ENCODE peak calls at places on chromosomes 12 and 14, in six cellular contexts. U is activated T-cell treated with anti-CD3 and anti-CD28 coated beads for 24 hours, T is endodermal cell, L is NCI-H774, G is thyroid gland, A is M059J. I is an unnamed sample.

GRCh38 chr12:85779768-85780167 is 56.4 kb downstream of the RASSF9 start:
- DNase-seq in U (no peak), T (no peak), L (peak), G (no peak), A (no peak), I (no peak)

GRCh38 chr14:61753631-61754030 is 8.6 kb upstream of the SNAPC1 start:
- DNase-seq in U (no peak), T (peak), L (no peak), G (no peak), A (peak), I (no peak)

GRCh38 chr12:56001446-56002100 is 4.5 kb downstream of the SUOX start:
- DNase-seq in U (no peak), T (no peak), L (no peak), G (no peak), A (no peak), I (no peak)

GRCh38 chr12:126464157-126464556 is 1398.9 kb downstream of the AACS start:
- DNase-seq in U (no peak), T (no peak), L (no peak), G (no peak), A (no peak), I (no peak)

GRCh38 chr12:47251919-47252318 is 172.2 kb upstream of the AMIGO2 start:
- DNase-seq in U (no peak), T (no peak), L (no peak), G (no peak), A (no peak), I (no peak)

GRCh38 chr12:53676715-53677611 is 1.1 kb upstream of the ATP5MC2 start:
- DNase-seq in U (peak), T (peak), L (no peak), G (peak), A (no peak), I (no peak)

GRCh38 chr12:111597731-111598636 is 1.1 kb downstream of the ATXN2 start:
- DNase-seq in U (peak), T (peak), L (peak), G (peak), A (peak), I (peak)

GRCh38 chr12:29580971-29581370 is 83.5 kb upstream of the OVCH1 start:
- DNase-seq in U (no peak), T (no peak), L (no peak), G (no peak), A (no peak), I (no peak)

GRCh38 chr14:23406244-23406643 is 1.8 kb downstream of the MYH6 start:
- DNase-seq in U (no peak), T (no peak), L (no peak), G (no peak), A (peak), I (no peak)

GRCh38 chr12:5554711-5555110 is 122.8 kb downstream of the NTF3 start:
- DNase-seq in U (no peak), T (peak), L (no peak), G (no peak), A (peak), I (no peak)

GRCh38 chr12:88870000-88870737 is 289.9 kb upstream of the KITLG start:
- DNase-seq in U (no peak), T (no peak), L (no peak), G (no peak), A (peak), I (no peak)

GRCh38 chr14:94062344-94062904 is 18.6 kb downstream of the DDX24 start:
- DNase-seq in U (no peak), T (peak), L (no peak), G (no peak), A (peak), I (no peak)

GRCh38 chr14:101215266-101215665 is 311.7 kb upstream of the RTL1 start:
- DNase-seq in U (no peak), T (no peak), L (no peak), G (no peak), A (no peak), I (no peak)

GRCh38 chr12:22286569-22286968 is 47.9 kb downstream of the ST8SIA1 start:
- DNase-seq in U (no peak), T (no peak), L (no peak), G (no peak), A (peak), I (no peak)

GRCh38 chr12:754238-754816 is 1.9 kb downstream of the WNK1 start:
- DNase-seq in U (no peak), T (no peak), L (no peak), G (no peak), A (peak), I (no peak)

GRCh38 chr14:22926316-22926715 is 2.9 kb downstream of the PRMT5 start:
- DNase-seq in U (no peak), T (no peak), L (no peak), G (no peak), A (no peak), I (no peak)

GRCh38 chr14:57753821-57754220 is 112.1 kb downstream of the SLC35F4 start:
- DNase-seq in U (no peak), T (no peak), L (no peak), G (no peak), A (peak), I (no peak)

GRCh38 chr12:69685810-69686209 is 13.3 kb downstream of the BEST3 start:
- DNase-seq in U (no peak), T (no peak), L (no peak), G (no peak), A (peak), I (no peak)

GRCh38 chr12:13472690-13473089 is 276.2 kb downstream of the EMP1 start:
- DNase-seq in U (no peak), T (no peak), L (no peak), G (no peak), A (no peak), I (no peak)

GRCh38 chr12:3680919-3681594 is 71.9 kb downstream of the CRACR2A start:
- DNase-seq in U (no peak), T (no peak), L (peak), G (peak), A (no peak), I (no peak)

GRCh38 chr14:33678012-33678411 is 272.9 kb downstream of the EGLN3 start:
- DNase-seq in U (no peak), T (no peak), L (no peak), G (no peak), A (no peak), I (no peak)

GRCh38 chr12:113341535-113341934 is 6.6 kb upstream of the SLC8B1 start:
- DNase-seq in U (no peak), T (no peak), L (no peak), G (no peak), A (no peak), I (no peak)

GRCh38 chr14:100359881-100360280 is 36.7 kb downstream of the SLC25A47 start:
- DNase-seq in U (no peak), T (no peak), L (no peak), G (no peak), A (no peak), I (no peak)

GRCh38 chr12:82090188-82090587 is 268.0 kb downstream of the CCDC59 start:
- DNase-seq in U (no peak), T (no peak), L (no peak), G (no peak), A (no peak), I (no peak)

I was measured in stimulated activated naive CD4-positive, alpha-beta T cell treated with Interleukin-2 at 50 U/mL for 16 hours.